ENCODE peak calls at places on chromosomes 1 and 21, in six cellular contexts. One of them, this sample, is unnamed.
A peak's percentile ranks its signal among the peaks of the same experiment; 100 is the strongest.

GRCh38 chr1:150383629-150384318 is 19.8 kb downstream of the RPRD2 start:
- DNase-seq in GM23248: no peak
- DNase-seq in SK-N-SH: no peak
- DNase-seq in Karpas-422: no peak
- DNase-seq in OCI-LY7: no peak
- DNase-seq in PC-3: no peak
- DNase-seq in this sample: no peak

GRCh38 chr1:15083578-15083977 is 70.0 kb upstream of the TMEM51 start:
- DNase-seq in GM23248: peak; percentile 17
- DNase-seq in PC-3: no peak
- DNase-seq in SK-N-SH: no peak
- DNase-seq in OCI-LY7: no peak
- DNase-seq in Karpas-422: no peak
- DNase-seq in this sample: no peak

GRCh38 chr1:115332813-115333608 is 5.0 kb downstream of the NGF start:
- DNase-seq in PC-3: no peak
- DNase-seq in Karpas-422: no peak
- DNase-seq in SK-N-SH: no peak
- DNase-seq in GM23248: peak; percentile 90
- DNase-seq in OCI-LY7: no peak
- DNase-seq in this sample: peak; percentile 38

GRCh38 chr1:110011527-110012041 is 22.8 kb upstream of the STRIP1 start:
- DNase-seq in Karpas-422: peak; percentile 75
- DNase-seq in SK-N-SH: peak; percentile 47
- DNase-seq in GM23248: peak; percentile 71
- DNase-seq in OCI-LY7: peak; percentile 75
- DNase-seq in PC-3: peak; percentile 71
- DNase-seq in this sample: peak; percentile 69

GRCh38 chr1:201108614-201109013 is 3.6 kb downstream of the CACNA1S start:
- DNase-seq in OCI-LY7: no peak
- DNase-seq in Karpas-422: no peak
- DNase-seq in GM23248: no peak
- DNase-seq in SK-N-SH: no peak
- DNase-seq in PC-3: no peak
- DNase-seq in this sample: no peak

GRCh38 chr1:40178200-40178599 is 17.0 kb downstream of the RLF start:
- DNase-seq in OCI-LY7: no peak
- DNase-seq in SK-N-SH: no peak
- DNase-seq in Karpas-422: no peak
- DNase-seq in GM23248: no peak
- DNase-seq in PC-3: no peak
- DNase-seq in this sample: no peak

GRCh38 chr1:192386051-192386650 is 69.4 kb downstream of the RGS21 start:
- DNase-seq in Karpas-422: no peak
- DNase-seq in GM23248: no peak
- DNase-seq in SK-N-SH: no peak
- DNase-seq in OCI-LY7: no peak
- DNase-seq in PC-3: no peak
- DNase-seq in this sample: no peak

GRCh38 chr1:200976634-200977033 is 46.9 kb downstream of the KIF21B start:
- DNase-seq in GM23248: no peak
- DNase-seq in SK-N-SH: no peak
- DNase-seq in Karpas-422: no peak
- DNase-seq in OCI-LY7: no peak
- DNase-seq in PC-3: no peak
- DNase-seq in this sample: no peak

GRCh38 chr1:235932090-235932510 is 65.4 kb upstream of the LYST start:
- DNase-seq in SK-N-SH: no peak
- DNase-seq in OCI-LY7: peak; percentile 41
- DNase-seq in Karpas-422: no peak
- DNase-seq in PC-3: no peak
- DNase-seq in GM23248: no peak
- DNase-seq in this sample: no peak

GRCh38 chr1:162056043-162056442 is 13.4 kb upstream of the NOS1AP start:
- DNase-seq in Karpas-422: peak; percentile 90
- DNase-seq in GM23248: peak; percentile 82
- DNase-seq in SK-N-SH: peak; percentile 69
- DNase-seq in OCI-LY7: peak; percentile 39
- DNase-seq in PC-3: peak; percentile 89
- DNase-seq in this sample: peak; percentile 94

GRCh38 chr1:66332524-66332853 is 201.5 kb upstream of the SGIP1 start:
- DNase-seq in OCI-LY7: no peak
- DNase-seq in Karpas-422: no peak
- DNase-seq in PC-3: no peak
- DNase-seq in GM23248: no peak
- DNase-seq in SK-N-SH: no peak
- DNase-seq in this sample: no peak

GRCh38 chr1:228697209-228698016 is 37.9 kb upstream of the RHOU start:
- DNase-seq in OCI-LY7: no peak
- DNase-seq in Karpas-422: no peak
- DNase-seq in SK-N-SH: peak; percentile 37
- DNase-seq in GM23248: peak; percentile 74
- DNase-seq in PC-3: peak; percentile 31
- DNase-seq in this sample: peak; percentile 17

GRCh38 chr21:37437376-37438080 is 71.0 kb downstream of the DYRK1A start:
- DNase-seq in OCI-LY7: no peak
- DNase-seq in PC-3: no peak
- DNase-seq in GM23248: peak; percentile 53
- DNase-seq in SK-N-SH: no peak
- DNase-seq in Karpas-422: no peak
- DNase-seq in this sample: no peak
- H3K9me2 ChIP-seq in OCI-LY7: no peaks in the 10 kb centered on the region
- H3K9me2 ChIP-seq in PC-3: no peaks in the 10 kb centered on the region
- H3K9me2 ChIP-seq in GM23248: no peaks in the 10 kb centered on the region
- H3K9me2 ChIP-seq in SK-N-SH: no peaks in the 10 kb centered on the region
- H3K9me2 ChIP-seq in Karpas-422: no peaks in the 10 kb centered on the region
- H3K9me2 ChIP-seq in this sample: no peaks in the 10 kb centered on the region

GRCh38 chr1:203663820-203664219 is 37.2 kb downstream of the ATP2B4 start:
- DNase-seq in SK-N-SH: no peak
- DNase-seq in OCI-LY7: no peak
- DNase-seq in PC-3: peak; percentile 60
- DNase-seq in GM23248: peak; percentile 43
- DNase-seq in Karpas-422: no peak
- DNase-seq in this sample: no peak
- H3K9me2 ChIP-seq in SK-N-SH: no peaks in the 10 kb centered on the region
- H3K9me2 ChIP-seq in OCI-LY7: no peaks in the 10 kb centered on the region
- H3K9me2 ChIP-seq in PC-3: no peaks in the 10 kb centered on the region
- H3K9me2 ChIP-seq in GM23248: no peaks in the 10 kb centered on the region
- H3K9me2 ChIP-seq in Karpas-422: no peaks in the 10 kb centered on the region
- H3K9me2 ChIP-seq in this sample: peaks cover 3% of the 10 kb centered on the region

GRCh38 chr1:182602945-182603645 is 1.1 kb downstream of the RGS16 start:
- DNase-seq in SK-N-SH: no peak
- DNase-seq in PC-3: no peak
- DNase-seq in Karpas-422: peak; percentile 65
- DNase-seq in OCI-LY7: peak; percentile 53
- DNase-seq in GM23248: peak; percentile 41
- DNase-seq in this sample: no peak

GRCh38 chr1:182600745-182601415 is 3.3 kb downstream of the RGS16 start:
- DNase-seq in Karpas-422: no peak
- DNase-seq in GM23248: no peak
- DNase-seq in OCI-LY7: no peak
- DNase-seq in SK-N-SH: no peak
- DNase-seq in PC-3: no peak
- DNase-seq in this sample: no peak

GRCh38 chr1:182600036-182600713 is 4.0 kb downstream of the RGS16 start:
- DNase-seq in OCI-LY7: no peak
- DNase-seq in SK-N-SH: no peak
- DNase-seq in Karpas-422: no peak
- DNase-seq in GM23248: no peak
- DNase-seq in PC-3: no peak
- DNase-seq in this sample: no peak

GRCh38 chr1:182601926-182602325 is 2.3 kb downstream of the RGS16 start:
- DNase-seq in PC-3: no peak
- DNase-seq in Karpas-422: no peak
- DNase-seq in SK-N-SH: no peak
- DNase-seq in GM23248: no peak
- DNase-seq in OCI-LY7: peak; percentile 31
- DNase-seq in this sample: no peak

GRCh38 chr1:182601416-182601786 is 2.8 kb downstream of the RGS16 start:
- DNase-seq in OCI-LY7: peak; percentile 92
- DNase-seq in PC-3: peak; percentile 68
- DNase-seq in Karpas-422: peak; percentile 94
- DNase-seq in SK-N-SH: peak; percentile 81
- DNase-seq in GM23248: peak; percentile 89
- DNase-seq in this sample: peak; percentile 96
- H3K9me2 ChIP-seq in OCI-LY7: no peaks in the 10 kb centered on the region
- H3K9me2 ChIP-seq in PC-3: no peaks in the 10 kb centered on the region
- H3K9me2 ChIP-seq in Karpas-422: no peaks in the 10 kb centered on the region
- H3K9me2 ChIP-seq in SK-N-SH: no peaks in the 10 kb centered on the region
- H3K9me2 ChIP-seq in GM23248: no peaks in the 10 kb centered on the region
- H3K9me2 ChIP-seq in this sample: no peaks in the 10 kb centered on the region

DNA sequence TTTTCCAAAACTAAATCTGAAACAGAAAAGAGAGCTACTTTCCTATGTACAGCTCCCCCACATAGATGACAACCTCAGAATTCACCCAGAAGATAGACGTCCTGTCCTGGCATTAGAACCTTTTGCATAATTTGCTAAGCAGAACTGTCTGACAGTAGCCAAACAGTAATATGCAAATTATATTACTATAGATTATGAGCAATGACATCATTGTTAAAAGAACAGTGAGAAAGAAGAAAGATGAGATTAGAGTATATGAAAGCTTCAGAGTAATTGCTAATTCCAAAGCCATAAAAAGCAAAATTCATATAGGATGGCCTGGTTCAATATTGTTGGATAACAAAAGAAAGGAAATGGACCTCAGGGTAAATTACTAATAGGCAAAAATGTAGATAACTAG is 43.7 kb downstream of the SLC44A5 start:
- DNase-seq in OCI-LY7: no peak
- DNase-seq in GM23248: no peak
- DNase-seq in PC-3: no peak
- DNase-seq in Karpas-422: no peak
- DNase-seq in SK-N-SH: no peak
- DNase-seq in this sample: no peak
- H3K9me2 ChIP-seq in OCI-LY7: no peaks in the 10 kb centered on the region
- H3K9me2 ChIP-seq in GM23248: no peaks in the 10 kb centered on the region
- H3K9me2 ChIP-seq in PC-3: no peaks in the 10 kb centered on the region
- H3K9me2 ChIP-seq in Karpas-422: no peaks in the 10 kb centered on the region
- H3K9me2 ChIP-seq in SK-N-SH: no peaks in the 10 kb centered on the region
- H3K9me2 ChIP-seq in this sample: no peaks in the 10 kb centered on the region

GRCh38 chr1:94284481-94284880 is 47.1 kb upstream of the ARHGAP29 start:
- DNase-seq in Karpas-422: no peak
- DNase-seq in OCI-LY7: no peak
- DNase-seq in SK-N-SH: no peak
- DNase-seq in GM23248: no peak
- DNase-seq in PC-3: no peak
- DNase-seq in this sample: no peak

GRCh38 chr1:94282143-94282711 is 44.8 kb upstream of the ARHGAP29 start:
- DNase-seq in PC-3: no peak
- DNase-seq in GM23248: no peak
- DNase-seq in SK-N-SH: no peak
- DNase-seq in Karpas-422: no peak
- DNase-seq in OCI-LY7: no peak
- DNase-seq in this sample: no peak

GRCh38 chr1:94285026-94285654 is 47.8 kb upstream of the ARHGAP29 start:
- DNase-seq in PC-3: peak; percentile 63
- DNase-seq in SK-N-SH: no peak
- DNase-seq in OCI-LY7: no peak
- DNase-seq in Karpas-422: no peak
- DNase-seq in GM23248: peak; percentile 53
- DNase-seq in this sample: no peak

GRCh38 chr1:94281361-94282142 is 44.2 kb upstream of the ARHGAP29 start:
- DNase-seq in GM23248: no peak
- DNase-seq in SK-N-SH: peak; percentile 42
- DNase-seq in Karpas-422: no peak
- DNase-seq in PC-3: peak; percentile 17
- DNase-seq in OCI-LY7: no peak
- DNase-seq in this sample: no peak

DNA sequence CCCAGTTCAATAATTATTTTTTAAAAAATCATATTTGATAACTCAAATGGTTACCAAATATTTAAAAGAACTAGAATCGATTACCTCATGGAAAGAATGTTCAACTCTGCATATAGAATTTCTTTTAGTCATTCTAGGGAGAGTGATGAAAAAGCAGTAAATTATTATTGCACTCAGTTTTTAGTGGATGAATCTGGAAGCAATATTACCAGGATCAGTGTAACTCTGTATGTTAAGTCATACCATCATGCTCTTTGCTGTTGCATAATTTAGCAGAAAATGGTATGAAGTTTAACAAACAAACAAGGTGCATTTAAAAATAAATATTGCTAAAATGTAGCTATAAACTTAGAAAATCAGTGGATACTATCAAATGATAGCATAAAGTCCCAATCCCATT is 46.1 kb upstream of the ARHGAP29 start:
- DNase-seq in SK-N-SH: no peak
- DNase-seq in PC-3: no peak
- DNase-seq in OCI-LY7: no peak
- DNase-seq in GM23248: no peak
- DNase-seq in Karpas-422: no peak
- DNase-seq in this sample: no peak
- H3K9me2 ChIP-seq in SK-N-SH: no peaks in the 10 kb centered on the region
- H3K9me2 ChIP-seq in PC-3: no peaks in the 10 kb centered on the region
- H3K9me2 ChIP-seq in OCI-LY7: no peaks in the 10 kb centered on the region
- H3K9me2 ChIP-seq in GM23248: no peaks in the 10 kb centered on the region
- H3K9me2 ChIP-seq in Karpas-422: no peaks in the 10 kb centered on the region
- H3K9me2 ChIP-seq in this sample: no peaks in the 10 kb centered on the region

DNA sequence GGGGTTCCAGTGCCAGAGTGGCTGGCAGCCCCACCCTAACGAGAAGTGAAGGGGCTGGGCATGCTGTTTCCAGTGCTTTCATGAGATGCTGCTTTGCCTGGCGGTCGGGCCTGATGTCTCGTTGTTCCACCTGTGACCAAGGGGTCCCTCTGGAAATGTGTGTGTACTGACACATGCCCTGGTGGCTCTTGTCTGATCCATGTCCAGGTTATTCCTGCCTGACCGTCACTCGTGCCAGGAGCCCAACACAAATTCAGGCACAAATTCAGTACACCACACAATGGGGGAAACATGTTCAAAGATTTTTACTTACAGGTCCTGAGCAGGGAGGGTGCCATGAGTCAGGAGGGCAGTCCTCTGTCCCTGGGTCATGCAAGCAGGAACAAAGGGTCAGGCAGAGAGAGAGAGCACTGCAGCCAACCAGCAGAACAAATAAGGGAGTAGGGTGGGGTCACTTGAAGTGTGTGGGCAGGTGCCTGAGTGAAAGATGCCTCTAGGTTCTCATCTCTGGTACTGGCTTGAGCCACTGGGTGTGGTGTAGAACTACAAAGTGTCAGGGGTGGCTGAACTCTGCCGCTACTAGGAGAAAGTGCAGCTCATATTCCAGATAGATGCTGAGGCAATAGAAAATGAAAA is 76.4 kb downstream of the ADARB1 start:
- DNase-seq in SK-N-SH: no peak
- DNase-seq in Karpas-422: no peak
- DNase-seq in GM23248: no peak
- DNase-seq in OCI-LY7: no peak
- DNase-seq in PC-3: no peak
- DNase-seq in this sample: no peak
- H3K9me2 ChIP-seq in SK-N-SH: no peaks in the 10 kb centered on the region
- H3K9me2 ChIP-seq in Karpas-422: no peaks in the 10 kb centered on the region
- H3K9me2 ChIP-seq in GM23248: no peaks in the 10 kb centered on the region
- H3K9me2 ChIP-seq in OCI-LY7: no peaks in the 10 kb centered on the region
- H3K9me2 ChIP-seq in PC-3: no peaks in the 10 kb centered on the region
- H3K9me2 ChIP-seq in this sample: no peaks in the 10 kb centered on the region

DNA sequence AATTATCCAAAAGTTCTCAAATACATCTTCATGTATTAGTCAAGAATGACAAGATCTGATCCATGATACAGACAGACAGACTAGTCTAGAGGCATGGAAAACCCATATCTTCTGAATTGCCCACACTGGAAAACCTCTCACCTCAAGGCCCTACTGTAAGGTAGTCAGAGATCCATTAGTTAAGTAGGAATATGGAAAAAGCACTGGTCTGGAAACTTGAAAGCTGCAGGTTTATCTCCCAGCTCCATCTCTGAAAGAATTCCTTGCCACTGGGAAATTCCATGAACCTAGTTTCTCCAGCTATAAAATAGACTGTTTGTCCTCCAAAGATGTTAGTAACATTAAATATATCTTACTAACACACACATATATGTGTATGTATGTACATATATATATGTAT is 169.2 kb downstream of the AKT3 start:
- DNase-seq in Karpas-422: no peak
- DNase-seq in GM23248: no peak
- DNase-seq in SK-N-SH: no peak
- DNase-seq in PC-3: no peak
- DNase-seq in OCI-LY7: no peak
- DNase-seq in this sample: no peak
- H3K9me2 ChIP-seq in Karpas-422: no peaks in the 10 kb centered on the region
- H3K9me2 ChIP-seq in GM23248: no peaks in the 10 kb centered on the region
- H3K9me2 ChIP-seq in SK-N-SH: no peaks in the 10 kb centered on the region
- H3K9me2 ChIP-seq in PC-3: no peaks in the 10 kb centered on the region
- H3K9me2 ChIP-seq in OCI-LY7: no peaks in the 10 kb centered on the region
- H3K9me2 ChIP-seq in this sample: no peaks in the 10 kb centered on the region

This sample was measured in GM23338.